ENCODE peak calls at places on chromosomes 3 and 15, in ten cellular contexts. One of them, this sample, is unnamed.

GRCh38 chr3:27632431-27633223 is 89.5 kb downstream of the EOMES start:
- DNase-seq in AG04450: peak
- DNase-seq in nephron progenitor cell: peak
- DNase-seq in IMR-90: peak
- DNase-seq in sigmoid colon: peak
- DNase-seq in endothelial cell of umbilical vein: peak
- DNase-seq in H9: peak
- DNase-seq in CD8-positive, alpha-beta T cell: peak
- DNase-seq in heart left ventricle: peak
- DNase-seq in neural progenitor cell: peak
- DNase-seq in this sample: peak

GRCh38 chr3:84742915-84743314 is 215.9 kb upstream of the CADM2 start:
- DNase-seq in IMR-90: no peak
- DNase-seq in sigmoid colon: no peak
- DNase-seq in endothelial cell of umbilical vein: no peak
- DNase-seq in AG04450: no peak
- DNase-seq in H9: no peak
- DNase-seq in heart left ventricle: no peak
- DNase-seq in nephron progenitor cell: no peak
- DNase-seq in CD8-positive, alpha-beta T cell: no peak
- DNase-seq in neural progenitor cell: no peak
- DNase-seq in this sample: no peak

GRCh38 chr3:119796368-119796767 is 14.5 kb downstream of the NR1I2 start:
- DNase-seq in endothelial cell of umbilical vein: no peak
- DNase-seq in H9: no peak
- DNase-seq in sigmoid colon: no peak
- DNase-seq in heart left ventricle: no peak
- DNase-seq in neural progenitor cell: no peak
- DNase-seq in IMR-90: no peak
- DNase-seq in AG04450: no peak
- DNase-seq in nephron progenitor cell: no peak
- DNase-seq in CD8-positive, alpha-beta T cell: no peak
- DNase-seq in this sample: no peak

GRCh38 chr3:129892857-129893615 is 475 bp downstream of the TMCC1 start:
- DNase-seq in endothelial cell of umbilical vein: peak
- DNase-seq in IMR-90: no peak
- DNase-seq in neural progenitor cell: peak
- DNase-seq in CD8-positive, alpha-beta T cell: peak
- DNase-seq in AG04450: no peak
- DNase-seq in heart left ventricle: peak
- DNase-seq in sigmoid colon: peak
- DNase-seq in H9: peak
- DNase-seq in nephron progenitor cell: peak
- DNase-seq in this sample: peak

GRCh38 chr15:26261966-26262365 is 398.8 kb upstream of the ATP10A start:
- DNase-seq in nephron progenitor cell: no peak
- DNase-seq in AG04450: no peak
- DNase-seq in neural progenitor cell: no peak
- DNase-seq in sigmoid colon: no peak
- DNase-seq in IMR-90: no peak
- DNase-seq in H9: no peak
- DNase-seq in endothelial cell of umbilical vein: no peak
- DNase-seq in CD8-positive, alpha-beta T cell: no peak
- DNase-seq in heart left ventricle: peak
- DNase-seq in this sample: no peak

GRCh38 chr3:100106531-100107155 is 7.7 kb downstream of the FILIP1L start:
- DNase-seq in neural progenitor cell: no peak
- DNase-seq in H9: no peak
- DNase-seq in IMR-90: peak
- DNase-seq in heart left ventricle: no peak
- DNase-seq in AG04450: no peak
- DNase-seq in CD8-positive, alpha-beta T cell: no peak
- DNase-seq in sigmoid colon: no peak
- DNase-seq in endothelial cell of umbilical vein: no peak
- DNase-seq in nephron progenitor cell: no peak
- DNase-seq in this sample: peak

GRCh38 chr3:71120012-71120411 is 463.5 kb downstream of the FOXP1 start:
- DNase-seq in nephron progenitor cell: no peak
- DNase-seq in neural progenitor cell: no peak
- DNase-seq in H9: no peak
- DNase-seq in IMR-90: no peak
- DNase-seq in CD8-positive, alpha-beta T cell: no peak
- DNase-seq in endothelial cell of umbilical vein: no peak
- DNase-seq in sigmoid colon: no peak
- DNase-seq in AG04450: no peak
- DNase-seq in heart left ventricle: no peak
- DNase-seq in this sample: no peak

GRCh38 chr15:89377042-89377841 is 42.6 kb upstream of the POLG start:
- DNase-seq in AG04450: no peak
- DNase-seq in IMR-90: no peak
- DNase-seq in H9: peak
- DNase-seq in nephron progenitor cell: no peak
- DNase-seq in sigmoid colon: no peak
- DNase-seq in neural progenitor cell: peak
- DNase-seq in CD8-positive, alpha-beta T cell: no peak
- DNase-seq in heart left ventricle: no peak
- DNase-seq in endothelial cell of umbilical vein: no peak
- DNase-seq in this sample: no peak

GRCh38 chr15:73628976-73629854 is 4.0 kb downstream of the NPTN start:
- DNase-seq in endothelial cell of umbilical vein: no peak
- DNase-seq in IMR-90: no peak
- DNase-seq in nephron progenitor cell: no peak
- DNase-seq in neural progenitor cell: no peak
- DNase-seq in heart left ventricle: no peak
- DNase-seq in AG04450: no peak
- DNase-seq in CD8-positive, alpha-beta T cell: no peak
- DNase-seq in sigmoid colon: no peak
- DNase-seq in H9: no peak
- DNase-seq in this sample: no peak

GRCh38 chr3:40162616-40163015 is 146.9 kb upstream of the EIF1B start:
- DNase-seq in endothelial cell of umbilical vein: no peak
- DNase-seq in neural progenitor cell: no peak
- DNase-seq in H9: no peak
- DNase-seq in nephron progenitor cell: no peak
- DNase-seq in heart left ventricle: no peak
- DNase-seq in sigmoid colon: no peak
- DNase-seq in AG04450: no peak
- DNase-seq in IMR-90: no peak
- DNase-seq in CD8-positive, alpha-beta T cell: no peak
- DNase-seq in this sample: no peak

GRCh38 chr15:77504310-77504709 is 83.6 kb downstream of the HMG20A start:
- DNase-seq in heart left ventricle: no peak
- DNase-seq in CD8-positive, alpha-beta T cell: no peak
- DNase-seq in neural progenitor cell: peak
- DNase-seq in sigmoid colon: peak
- DNase-seq in IMR-90: no peak
- DNase-seq in endothelial cell of umbilical vein: no peak
- DNase-seq in AG04450: no peak
- DNase-seq in nephron progenitor cell: no peak
- DNase-seq in H9: no peak
- DNase-seq in this sample: no peak

GRCh38 chr15:87492321-87492720 is 764.2 kb downstream of the NTRK3 start:
- DNase-seq in sigmoid colon: no peak
- DNase-seq in AG04450: no peak
- DNase-seq in CD8-positive, alpha-beta T cell: no peak
- DNase-seq in nephron progenitor cell: no peak
- DNase-seq in IMR-90: no peak
- DNase-seq in neural progenitor cell: no peak
- DNase-seq in heart left ventricle: no peak
- DNase-seq in H9: no peak
- DNase-seq in endothelial cell of umbilical vein: no peak
- DNase-seq in this sample: peak

GRCh38 chr3:123027292-123028232 is at the start of gene SEMA5B:
- DNase-seq in AG04450: no peak
- DNase-seq in neural progenitor cell: peak
- DNase-seq in CD8-positive, alpha-beta T cell: peak
- DNase-seq in sigmoid colon: no peak
- DNase-seq in heart left ventricle: peak
- DNase-seq in IMR-90: no peak
- DNase-seq in endothelial cell of umbilical vein: peak
- DNase-seq in nephron progenitor cell: peak
- DNase-seq in H9: peak
- DNase-seq in this sample: no peak

GRCh38 chr3:52851348-52851747 is 16.5 kb upstream of the MUSTN1 start:
- DNase-seq in neural progenitor cell: peak
- DNase-seq in nephron progenitor cell: peak
- DNase-seq in IMR-90: peak
- DNase-seq in sigmoid colon: no peak
- DNase-seq in H9: peak
- DNase-seq in heart left ventricle: no peak
- DNase-seq in AG04450: peak
- DNase-seq in CD8-positive, alpha-beta T cell: peak
- DNase-seq in endothelial cell of umbilical vein: peak
- DNase-seq in this sample: peak

GRCh38 chr15:101115887-101116680 is 135.8 kb downstream of the CHSY1 start:
- DNase-seq in neural progenitor cell: no peak
- DNase-seq in AG04450: no peak
- DNase-seq in IMR-90: peak
- DNase-seq in CD8-positive, alpha-beta T cell: no peak
- DNase-seq in heart left ventricle: peak
- DNase-seq in H9: peak
- DNase-seq in nephron progenitor cell: peak
- DNase-seq in sigmoid colon: peak
- DNase-seq in endothelial cell of umbilical vein: no peak
- DNase-seq in this sample: peak

GRCh38 chr15:69012761-69013364 is 1.6 kb upstream of the NOX5 start:
- DNase-seq in endothelial cell of umbilical vein: no peak
- DNase-seq in heart left ventricle: no peak
- DNase-seq in AG04450: no peak
- DNase-seq in IMR-90: peak
- DNase-seq in CD8-positive, alpha-beta T cell: no peak
- DNase-seq in H9: no peak
- DNase-seq in nephron progenitor cell: no peak
- DNase-seq in neural progenitor cell: no peak
- DNase-seq in sigmoid colon: no peak
- DNase-seq in this sample: no peak

GRCh38 chr15:66873856-66874255 is 171.8 kb downstream of the SMAD6 start:
- DNase-seq in heart left ventricle: no peak
- DNase-seq in endothelial cell of umbilical vein: no peak
- DNase-seq in CD8-positive, alpha-beta T cell: no peak
- DNase-seq in neural progenitor cell: no peak
- DNase-seq in IMR-90: no peak
- DNase-seq in nephron progenitor cell: no peak
- DNase-seq in sigmoid colon: peak
- DNase-seq in AG04450: no peak
- DNase-seq in H9: no peak
- DNase-seq in this sample: no peak

GRCh38 chr15:65869127-65869953 is at the start of gene RAB11A:
- DNase-seq in AG04450: peak
- DNase-seq in nephron progenitor cell: peak
- DNase-seq in H9: peak
- DNase-seq in CD8-positive, alpha-beta T cell: peak
- DNase-seq in endothelial cell of umbilical vein: peak
- DNase-seq in heart left ventricle: peak
- DNase-seq in sigmoid colon: peak
- DNase-seq in IMR-90: peak
- DNase-seq in neural progenitor cell: peak
- DNase-seq in this sample: peak
- TF ChIP-seq CTCF in AG04450: peak
- TF ChIP-seq CTCF in nephron progenitor cell: no peak
- TF ChIP-seq CTCF in H9: peak
- TF ChIP-seq CTCF in CD8-positive, alpha-beta T cell: peak
- TF ChIP-seq CTCF in endothelial cell of umbilical vein: peak
- TF ChIP-seq CTCF in heart left ventricle: peak
- TF ChIP-seq CTCF in sigmoid colon: peak
- TF ChIP-seq CTCF in IMR-90: peak
- TF ChIP-seq CTCF in neural progenitor cell: peak
- TF ChIP-seq CTCF in this sample: peak

DNA sequence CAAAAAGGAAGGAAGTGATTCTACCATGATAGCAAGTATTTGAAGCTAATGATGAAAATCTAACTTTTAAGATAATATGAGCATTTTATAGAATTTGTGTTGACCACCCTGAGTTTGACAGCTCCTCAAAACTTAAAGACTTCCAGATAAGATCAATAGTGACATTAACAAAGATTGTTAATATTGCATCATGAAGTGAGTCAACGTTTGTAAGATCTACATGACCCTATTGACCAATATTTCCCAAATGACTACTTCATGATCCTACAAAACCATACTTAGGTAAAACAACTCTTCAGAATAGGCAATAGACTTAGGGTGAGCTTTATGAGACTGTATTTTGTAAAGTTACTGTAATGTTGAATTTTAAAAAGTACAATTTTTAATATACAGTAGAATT is 422.8 kb upstream of the ALCAM start:
- DNase-seq in AG04450: no peak
- DNase-seq in nephron progenitor cell: no peak
- DNase-seq in CD8-positive, alpha-beta T cell: no peak
- DNase-seq in neural progenitor cell: no peak
- DNase-seq in IMR-90: peak
- DNase-seq in sigmoid colon: no peak
- DNase-seq in endothelial cell of umbilical vein: no peak
- DNase-seq in heart left ventricle: no peak
- DNase-seq in H9: no peak
- DNase-seq in this sample: no peak
- TF ChIP-seq CTCF in AG04450: no peak
- TF ChIP-seq CTCF in nephron progenitor cell: no peak
- TF ChIP-seq CTCF in CD8-positive, alpha-beta T cell: no peak
- TF ChIP-seq CTCF in neural progenitor cell: no peak
- TF ChIP-seq CTCF in IMR-90: no peak
- TF ChIP-seq CTCF in sigmoid colon: no peak
- TF ChIP-seq CTCF in endothelial cell of umbilical vein: no peak
- TF ChIP-seq CTCF in heart left ventricle: no peak
- TF ChIP-seq CTCF in H9: no peak
- TF ChIP-seq CTCF in this sample: no peak

GRCh38 chr15:34616613-34617012 is 33.2 kb upstream of the GOLGA8B start:
- DNase-seq in endothelial cell of umbilical vein: peak
- DNase-seq in neural progenitor cell: no peak
- DNase-seq in IMR-90: peak
- DNase-seq in heart left ventricle: no peak
- DNase-seq in nephron progenitor cell: no peak
- DNase-seq in AG04450: no peak
- DNase-seq in H9: no peak
- DNase-seq in sigmoid colon: no peak
- DNase-seq in CD8-positive, alpha-beta T cell: no peak
- DNase-seq in this sample: peak
- TF ChIP-seq CTCF in endothelial cell of umbilical vein: no peak
- TF ChIP-seq CTCF in neural progenitor cell: peak
- TF ChIP-seq CTCF in IMR-90: peak
- TF ChIP-seq CTCF in heart left ventricle: peak
- TF ChIP-seq CTCF in nephron progenitor cell: no peak
- TF ChIP-seq CTCF in AG04450: peak
- TF ChIP-seq CTCF in H9: no peak
- TF ChIP-seq CTCF in sigmoid colon: no peak
- TF ChIP-seq CTCF in CD8-positive, alpha-beta T cell: no peak
- TF ChIP-seq CTCF in this sample: peak

DNA sequence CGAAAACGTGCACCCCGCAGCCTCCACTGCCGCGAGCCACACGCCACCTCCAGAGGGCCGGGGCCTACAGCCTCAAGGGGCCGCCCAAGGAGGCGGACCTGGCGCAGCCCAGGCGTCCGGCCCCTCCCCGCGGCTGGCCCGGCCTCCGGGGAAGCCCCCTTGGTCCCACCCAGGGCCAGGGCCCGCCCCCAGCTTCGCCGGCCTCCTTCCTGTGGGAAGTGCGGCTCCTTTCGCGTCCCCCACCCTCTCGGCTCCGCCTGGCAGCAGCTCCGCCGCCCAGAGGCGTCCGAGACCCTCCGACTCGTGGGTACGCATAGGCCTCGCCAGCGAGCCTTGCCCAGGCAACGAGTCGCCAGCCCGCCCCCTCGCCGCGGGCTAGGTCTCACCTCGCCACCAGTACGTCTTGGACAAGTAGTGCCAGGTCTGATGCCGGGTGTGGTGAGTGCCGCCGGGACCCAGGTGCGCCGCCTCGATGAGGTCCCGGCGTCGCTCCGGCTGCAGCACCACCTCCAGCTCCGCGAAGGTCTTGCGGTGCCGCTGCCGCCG is 640 bp downstream of the ZBTB11 start:
- DNase-seq in sigmoid colon: peak
- DNase-seq in H9: peak
- DNase-seq in nephron progenitor cell: peak
- DNase-seq in IMR-90: peak
- DNase-seq in heart left ventricle: peak
- DNase-seq in CD8-positive, alpha-beta T cell: peak
- DNase-seq in AG04450: peak
- DNase-seq in endothelial cell of umbilical vein: peak
- DNase-seq in neural progenitor cell: peak
- DNase-seq in this sample: peak
- TF ChIP-seq CTCF in sigmoid colon: peak
- TF ChIP-seq CTCF in H9: no peak
- TF ChIP-seq CTCF in nephron progenitor cell: no peak
- TF ChIP-seq CTCF in IMR-90: no peak
- TF ChIP-seq CTCF in heart left ventricle: peak
- TF ChIP-seq CTCF in CD8-positive, alpha-beta T cell: no peak
- TF ChIP-seq CTCF in AG04450: peak
- TF ChIP-seq CTCF in endothelial cell of umbilical vein: peak
- TF ChIP-seq CTCF in neural progenitor cell: no peak
- TF ChIP-seq CTCF in this sample: no peak